ENCODE peak calls at places on chromosome 4, in ten cellular contexts. One of them, this sample, is unnamed. For H3K36me3, the result is how much of the 10 kb centered on the place peaks cover.

GRCh38 chr4:108060164-108060563 is 70.5 kb downstream of the HADH start:
- DNase-seq in naive thymus-derived CD4-positive, alpha-beta T cell: no peak
- DNase-seq in breast epithelium: no peak
- DNase-seq in cardiac muscle cell: peak
- DNase-seq in PC-3: peak
- DNase-seq in WERI-Rb-1: peak
- DNase-seq in tibial artery: no peak
- DNase-seq in GM23248: peak
- DNase-seq in lung: no peak
- DNase-seq in mesendoderm: peak
- DNase-seq in this sample: no peak

GRCh38 chr4:146134761-146135160 is 40.8 kb upstream of the LSM6 start:
- DNase-seq in GM23248: no peak
- DNase-seq in naive thymus-derived CD4-positive, alpha-beta T cell: no peak
- DNase-seq in tibial artery: no peak
- DNase-seq in WERI-Rb-1: no peak
- DNase-seq in breast epithelium: peak
- DNase-seq in lung: no peak
- DNase-seq in cardiac muscle cell: peak
- DNase-seq in mesendoderm: no peak
- DNase-seq in PC-3: no peak
- DNase-seq in this sample: no peak

GRCh38 chr4:163556169-163556568 is 61.7 kb downstream of the TMA16 start:
- DNase-seq in PC-3: peak
- DNase-seq in lung: no peak
- DNase-seq in WERI-Rb-1: no peak
- DNase-seq in cardiac muscle cell: no peak
- DNase-seq in tibial artery: no peak
- DNase-seq in breast epithelium: no peak
- DNase-seq in mesendoderm: no peak
- DNase-seq in GM23248: no peak
- DNase-seq in naive thymus-derived CD4-positive, alpha-beta T cell: no peak
- DNase-seq in this sample: no peak

GRCh38 chr4:42067264-42067663 is 76.9 kb downstream of the SLC30A9 start:
- DNase-seq in cardiac muscle cell: no peak
- DNase-seq in mesendoderm: no peak
- DNase-seq in naive thymus-derived CD4-positive, alpha-beta T cell: no peak
- DNase-seq in GM23248: no peak
- DNase-seq in WERI-Rb-1: no peak
- DNase-seq in breast epithelium: no peak
- DNase-seq in tibial artery: no peak
- DNase-seq in PC-3: no peak
- DNase-seq in lung: no peak
- DNase-seq in this sample: no peak

GRCh38 chr4:124537971-124538370 is 174.6 kb downstream of the ANKRD50 start:
- DNase-seq in WERI-Rb-1: no peak
- DNase-seq in mesendoderm: no peak
- DNase-seq in breast epithelium: no peak
- DNase-seq in tibial artery: no peak
- DNase-seq in PC-3: no peak
- DNase-seq in naive thymus-derived CD4-positive, alpha-beta T cell: no peak
- DNase-seq in cardiac muscle cell: no peak
- DNase-seq in GM23248: no peak
- DNase-seq in lung: no peak
- DNase-seq in this sample: no peak

GRCh38 chr4:10083331-10083769 is 33.2 kb downstream of the WDR1 start:
- DNase-seq in naive thymus-derived CD4-positive, alpha-beta T cell: no peak
- DNase-seq in WERI-Rb-1: no peak
- DNase-seq in tibial artery: peak
- DNase-seq in PC-3: no peak
- DNase-seq in lung: no peak
- DNase-seq in GM23248: no peak
- DNase-seq in breast epithelium: no peak
- DNase-seq in mesendoderm: no peak
- DNase-seq in cardiac muscle cell: no peak
- DNase-seq in this sample: no peak

GRCh38 chr4:24137596-24137962 is 247.7 kb upstream of the PPARGC1A start:
- DNase-seq in naive thymus-derived CD4-positive, alpha-beta T cell: no peak
- DNase-seq in GM23248: no peak
- DNase-seq in WERI-Rb-1: no peak
- DNase-seq in breast epithelium: no peak
- DNase-seq in cardiac muscle cell: no peak
- DNase-seq in mesendoderm: no peak
- DNase-seq in tibial artery: no peak
- DNase-seq in lung: no peak
- DNase-seq in PC-3: no peak
- DNase-seq in this sample: no peak

GRCh38 chr4:71694946-71695345 is 88.9 kb downstream of the GC start:
- DNase-seq in PC-3: no peak
- DNase-seq in breast epithelium: no peak
- DNase-seq in GM23248: no peak
- DNase-seq in mesendoderm: no peak
- DNase-seq in naive thymus-derived CD4-positive, alpha-beta T cell: no peak
- DNase-seq in cardiac muscle cell: no peak
- DNase-seq in lung: no peak
- DNase-seq in WERI-Rb-1: no peak
- DNase-seq in tibial artery: no peak
- DNase-seq in this sample: no peak

GRCh38 chr4:155853189-155853588 is 12.9 kb downstream of the ASIC5 start:
- DNase-seq in naive thymus-derived CD4-positive, alpha-beta T cell: no peak
- DNase-seq in cardiac muscle cell: no peak
- DNase-seq in lung: no peak
- DNase-seq in PC-3: no peak
- DNase-seq in tibial artery: no peak
- DNase-seq in WERI-Rb-1: no peak
- DNase-seq in mesendoderm: no peak
- DNase-seq in GM23248: no peak
- DNase-seq in breast epithelium: no peak
- DNase-seq in this sample: no peak

DNA sequence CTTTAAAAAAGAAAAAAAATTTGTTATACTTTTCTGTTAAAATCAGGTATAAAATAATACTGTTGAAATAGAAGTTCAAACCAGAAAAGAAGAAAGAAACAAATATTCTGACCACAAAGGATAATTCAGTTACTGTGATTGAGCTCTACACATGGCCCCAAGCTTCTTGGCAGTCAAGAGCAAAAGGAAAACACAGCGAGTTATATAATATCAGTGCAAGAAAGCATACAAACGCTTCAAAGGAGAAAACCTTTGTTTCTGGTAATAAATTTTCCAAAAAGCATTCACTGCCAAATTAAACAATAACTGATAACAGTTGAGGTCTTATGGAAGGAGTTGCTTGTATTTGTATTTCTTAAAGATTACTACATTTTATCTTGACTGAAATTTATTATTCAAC is 40.5 kb upstream of the EDNRA start:
- DNase-seq in WERI-Rb-1: no peak
- DNase-seq in mesendoderm: no peak
- DNase-seq in GM23248: no peak
- DNase-seq in lung: no peak
- DNase-seq in PC-3: no peak
- DNase-seq in naive thymus-derived CD4-positive, alpha-beta T cell: no peak
- DNase-seq in cardiac muscle cell: peak
- DNase-seq in tibial artery: no peak
- DNase-seq in breast epithelium: no peak
- DNase-seq in this sample: no peak
- H3K36me3 ChIP-seq in WERI-Rb-1: under half
- H3K36me3 ChIP-seq in mesendoderm: under half
- H3K36me3 ChIP-seq in GM23248: under half
- H3K36me3 ChIP-seq in lung: under half
- H3K36me3 ChIP-seq in PC-3: under half
- H3K36me3 ChIP-seq in naive thymus-derived CD4-positive, alpha-beta T cell: under half
- H3K36me3 ChIP-seq in cardiac muscle cell: under half
- H3K36me3 ChIP-seq in tibial artery: under half
- H3K36me3 ChIP-seq in breast epithelium: under half
- H3K36me3 ChIP-seq in this sample: under half

DNA sequence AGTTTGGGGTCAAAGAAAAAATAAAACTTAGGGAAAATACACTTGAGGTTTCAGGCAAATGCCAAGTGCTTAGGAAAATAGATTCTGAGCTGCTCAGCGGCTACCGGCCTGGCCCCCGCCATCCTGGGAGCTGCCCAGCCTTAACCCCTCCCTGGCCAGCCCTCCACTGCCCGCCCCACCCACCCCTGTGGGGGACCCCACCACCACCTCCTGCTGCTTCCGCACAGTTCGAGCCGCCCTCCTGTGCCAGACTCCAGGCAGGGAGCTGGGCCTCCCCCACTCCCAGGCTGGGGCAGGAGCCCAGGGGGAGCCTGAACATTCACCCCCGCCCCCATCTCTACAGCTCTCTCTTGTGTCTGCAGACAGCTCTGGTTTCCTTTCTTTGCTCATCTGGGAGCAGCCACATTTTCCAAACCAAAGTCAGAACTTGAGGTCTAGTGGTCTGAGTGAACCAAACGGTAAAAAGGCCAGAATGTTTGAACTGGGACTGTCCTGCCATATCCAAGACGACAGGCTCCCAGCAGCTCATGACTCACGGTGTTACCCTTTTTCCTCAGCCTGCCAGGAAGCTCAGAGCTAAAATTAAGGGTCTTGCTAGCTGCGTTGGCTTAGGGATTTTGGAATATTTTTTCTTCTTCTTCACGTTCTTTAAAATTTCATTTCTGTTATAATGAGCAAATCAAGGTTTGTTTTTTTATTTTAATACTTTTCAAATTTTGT is 4.7 kb upstream of the FGFR3 start:
- DNase-seq in mesendoderm: no peak
- DNase-seq in naive thymus-derived CD4-positive, alpha-beta T cell: no peak
- DNase-seq in cardiac muscle cell: no peak
- DNase-seq in GM23248: peak
- DNase-seq in WERI-Rb-1: no peak
- DNase-seq in PC-3: no peak
- DNase-seq in breast epithelium: no peak
- DNase-seq in lung: no peak
- DNase-seq in tibial artery: no peak
- DNase-seq in this sample: no peak
- H3K4me3 ChIP-seq in mesendoderm: no peak
- H3K4me3 ChIP-seq in naive thymus-derived CD4-positive, alpha-beta T cell: no peak
- H3K4me3 ChIP-seq in cardiac muscle cell: no peak
- H3K4me3 ChIP-seq in GM23248: no peak
- H3K4me3 ChIP-seq in WERI-Rb-1: no peak
- H3K4me3 ChIP-seq in PC-3: no peak
- H3K4me3 ChIP-seq in breast epithelium: no peak
- H3K4me3 ChIP-seq in lung: no peak
- H3K4me3 ChIP-seq in tibial artery: no peak
- H3K4me3 ChIP-seq in this sample: no peak

GRCh38 chr4:761739-762138 is 56.1 kb downstream of the PCGF3 start:
- DNase-seq in tibial artery: no peak
- DNase-seq in mesendoderm: no peak
- DNase-seq in GM23248: no peak
- DNase-seq in breast epithelium: no peak
- DNase-seq in naive thymus-derived CD4-positive, alpha-beta T cell: no peak
- DNase-seq in PC-3: no peak
- DNase-seq in lung: no peak
- DNase-seq in WERI-Rb-1: no peak
- DNase-seq in cardiac muscle cell: no peak
- DNase-seq in this sample: no peak

GRCh38 chr4:763191-763810 is 57.7 kb downstream of the PCGF3 start:
- DNase-seq in naive thymus-derived CD4-positive, alpha-beta T cell: no peak
- DNase-seq in lung: no peak
- DNase-seq in WERI-Rb-1: no peak
- DNase-seq in PC-3: no peak
- DNase-seq in tibial artery: no peak
- DNase-seq in mesendoderm: no peak
- DNase-seq in cardiac muscle cell: no peak
- DNase-seq in breast epithelium: no peak
- DNase-seq in GM23248: no peak
- DNase-seq in this sample: no peak

GRCh38 chr4:762211-763190 is 56.9 kb downstream of the PCGF3 start:
- DNase-seq in WERI-Rb-1: peak
- DNase-seq in naive thymus-derived CD4-positive, alpha-beta T cell: no peak
- DNase-seq in GM23248: peak
- DNase-seq in breast epithelium: no peak
- DNase-seq in tibial artery: no peak
- DNase-seq in lung: no peak
- DNase-seq in mesendoderm: no peak
- DNase-seq in PC-3: peak
- DNase-seq in cardiac muscle cell: peak
- DNase-seq in this sample: no peak

GRCh38 chr4:764405-765169 is 59.0 kb downstream of the PCGF3 start:
- DNase-seq in breast epithelium: no peak
- DNase-seq in mesendoderm: no peak
- DNase-seq in WERI-Rb-1: no peak
- DNase-seq in tibial artery: no peak
- DNase-seq in PC-3: no peak
- DNase-seq in GM23248: no peak
- DNase-seq in cardiac muscle cell: no peak
- DNase-seq in lung: no peak
- DNase-seq in naive thymus-derived CD4-positive, alpha-beta T cell: no peak
- DNase-seq in this sample: no peak

GRCh38 chr4:763922-764321 is 58.3 kb downstream of the PCGF3 start:
- DNase-seq in PC-3: no peak
- DNase-seq in tibial artery: no peak
- DNase-seq in mesendoderm: no peak
- DNase-seq in breast epithelium: no peak
- DNase-seq in WERI-Rb-1: no peak
- DNase-seq in GM23248: no peak
- DNase-seq in lung: no peak
- DNase-seq in naive thymus-derived CD4-positive, alpha-beta T cell: no peak
- DNase-seq in cardiac muscle cell: no peak
- DNase-seq in this sample: no peak
- H3K36me3 ChIP-seq in PC-3: under half
- H3K36me3 ChIP-seq in tibial artery: half or more
- H3K36me3 ChIP-seq in mesendoderm: under half
- H3K36me3 ChIP-seq in breast epithelium: under half
- H3K36me3 ChIP-seq in WERI-Rb-1: half or more
- H3K36me3 ChIP-seq in GM23248: under half
- H3K36me3 ChIP-seq in lung: half or more
- H3K36me3 ChIP-seq in naive thymus-derived CD4-positive, alpha-beta T cell: under half
- H3K36me3 ChIP-seq in cardiac muscle cell: under half
- H3K36me3 ChIP-seq in this sample: under half

GRCh38 chr4:675036-675804 is 878 bp downstream of the MYL5 start:
- DNase-seq in WERI-Rb-1: no peak
- DNase-seq in GM23248: peak
- DNase-seq in breast epithelium: no peak
- DNase-seq in naive thymus-derived CD4-positive, alpha-beta T cell: no peak
- DNase-seq in tibial artery: no peak
- DNase-seq in lung: no peak
- DNase-seq in cardiac muscle cell: no peak
- DNase-seq in PC-3: no peak
- DNase-seq in mesendoderm: no peak
- DNase-seq in this sample: peak

GRCh38 chr4:678331-678734 is 4.0 kb downstream of the MYL5 start:
- DNase-seq in cardiac muscle cell: no peak
- DNase-seq in lung: no peak
- DNase-seq in naive thymus-derived CD4-positive, alpha-beta T cell: no peak
- DNase-seq in PC-3: no peak
- DNase-seq in tibial artery: no peak
- DNase-seq in mesendoderm: no peak
- DNase-seq in GM23248: no peak
- DNase-seq in WERI-Rb-1: no peak
- DNase-seq in breast epithelium: no peak
- DNase-seq in this sample: no peak

GRCh38 chr4:675980-676870 is 1.9 kb downstream of the MYL5 start:
- DNase-seq in mesendoderm: no peak
- DNase-seq in PC-3: no peak
- DNase-seq in GM23248: no peak
- DNase-seq in breast epithelium: no peak
- DNase-seq in cardiac muscle cell: no peak
- DNase-seq in WERI-Rb-1: peak
- DNase-seq in lung: no peak
- DNase-seq in naive thymus-derived CD4-positive, alpha-beta T cell: no peak
- DNase-seq in tibial artery: no peak
- DNase-seq in this sample: peak

GRCh38 chr4:677431-678293 is 3.3 kb downstream of the MYL5 start:
- DNase-seq in PC-3: peak
- DNase-seq in breast epithelium: no peak
- DNase-seq in GM23248: peak
- DNase-seq in lung: no peak
- DNase-seq in naive thymus-derived CD4-positive, alpha-beta T cell: no peak
- DNase-seq in WERI-Rb-1: no peak
- DNase-seq in cardiac muscle cell: no peak
- DNase-seq in mesendoderm: no peak
- DNase-seq in tibial artery: no peak
- DNase-seq in this sample: no peak

GRCh38 chr4:676871-677235 is 2.5 kb downstream of the MYL5 start:
- DNase-seq in lung: no peak
- DNase-seq in GM23248: no peak
- DNase-seq in tibial artery: peak
- DNase-seq in PC-3: no peak
- DNase-seq in breast epithelium: no peak
- DNase-seq in cardiac muscle cell: no peak
- DNase-seq in WERI-Rb-1: no peak
- DNase-seq in naive thymus-derived CD4-positive, alpha-beta T cell: no peak
- DNase-seq in mesendoderm: no peak
- DNase-seq in this sample: no peak
- H3K4me3 ChIP-seq in lung: no peak
- H3K4me3 ChIP-seq in GM23248: no peak
- H3K4me3 ChIP-seq in tibial artery: no peak
- H3K4me3 ChIP-seq in PC-3: no peak
- H3K4me3 ChIP-seq in breast epithelium: no peak
- H3K4me3 ChIP-seq in cardiac muscle cell: no peak
- H3K4me3 ChIP-seq in WERI-Rb-1: no peak
- H3K4me3 ChIP-seq in naive thymus-derived CD4-positive, alpha-beta T cell: no peak
- H3K4me3 ChIP-seq in mesendoderm: no peak
- H3K4me3 ChIP-seq in this sample: no peak

This sample was measured in GM06990.